ENCODE peak calls at places on chromosomes 7 and 10, in eight cellular contexts. Y is A549, O is heart right ventricle, Q is upper lobe of right lung, B is SK-N-SH, C is mesendoderm, P is lower lobe of right lung, Z is uterus. L is an unnamed sample.

GRCh38 chr10:106582291-106582690 is 582.2 kb downstream of the SORCS1 start:
- DNase-seq in Y (no peak), O (no peak), Q (no peak), B (peak; percentile 7), C (peak; percentile 23), P (no peak), Z (no peak), L (no peak)

GRCh38 chr10:132231656-132232552 is 45.2 kb downstream of the DPYSL4 start:
- DNase-seq in Y (no peak), O (no peak), Q (no peak), B (no peak), C (no peak), P (peak; percentile 55), Z (no peak), L (no peak)

GRCh38 chr7:30562909-30563308 is 31.8 kb upstream of the GARS1 start:
- DNase-seq in Y (no peak), O (no peak), Q (no peak), B (no peak), C (no peak), P (no peak), Z (no peak), L (no peak)

GRCh38 chr7:81816312-81816711 is 46.5 kb upstream of the HGF start:
- DNase-seq in Y (no peak), O (no peak), Q (no peak), B (peak; percentile 56), C (no peak), P (no peak), Z (no peak), L (no peak)

GRCh38 chr7:25253714-25254113 is 25.4 kb upstream of the NPVF start:
- DNase-seq in Y (no peak), O (no peak), Q (no peak), B (no peak), C (no peak), P (no peak), Z (no peak), L (no peak)

GRCh38 chr7:144824360-144824759 is 11.5 kb downstream of the TPK1 start:
- DNase-seq in Y (no peak), O (no peak), Q (no peak), B (no peak), C (no peak), P (no peak), Z (no peak), L (no peak)

GRCh38 chr10:31942892-31943291 is 14.3 kb upstream of the ARHGAP12 start:
- DNase-seq in Y (no peak), O (no peak), Q (no peak), B (no peak), C (no peak), P (no peak), Z (no peak), L (no peak)

GRCh38 chr7:44390701-44391100 is 65.3 kb upstream of the CAMK2B start:
- DNase-seq in Y (no peak), O (no peak), Q (no peak), B (no peak), C (no peak), P (no peak), Z (no peak), L (no peak)

GRCh38 chr7:94182721-94183120 is 178.6 kb upstream of the BET1 start:
- DNase-seq in Y (no peak), O (no peak), Q (no peak), B (no peak), C (no peak), P (no peak), Z (no peak), L (no peak)

GRCh38 chr10:77291596-77292505 is 345.8 kb downstream of the KCNMA1 start:
- DNase-seq in Y (no peak), O (no peak), Q (no peak), B (no peak), C (peak; percentile 61), P (no peak), Z (no peak), L (peak; percentile 84)

GRCh38 chr7:136925049-136925448 is 56.6 kb downstream of the CHRM2 start:
- DNase-seq in Y (no peak), O (no peak), Q (no peak), B (peak; percentile 23), C (peak; percentile 29), P (no peak), Z (no peak), L (no peak)

GRCh38 chr7:132066776-132067175 is 509.5 kb downstream of the PLXNA4 start:
- DNase-seq in Y (no peak), O (peak; percentile 52), Q (no peak), B (no peak), C (no peak), P (no peak), Z (peak; percentile 38), L (no peak)

GRCh38 chr10:79381804-79382221 is 34.5 kb downstream of the PPIF start:
- DNase-seq in Y (no peak), O (peak; percentile 76), Q (peak; percentile 65), B (no peak), C (peak; percentile 80), P (peak; percentile 53), Z (peak; percentile 91), L (peak; percentile 88)

GRCh38 chr7:2965745-2966270 is 77.9 kb downstream of the CARD11 start:
- DNase-seq in Y (no peak), O (no peak), Q (no peak), B (no peak), C (no peak), P (no peak), Z (no peak), L (no peak)

GRCh38 chr10:91201213-91201996 is 19.1 kb upstream of the PCGF5 start:
- DNase-seq in Y (no peak), O (no peak), Q (no peak), B (no peak), C (no peak), P (no peak), Z (no peak), L (no peak)

GRCh38 chr10:67277402-67277801 is 351.6 kb downstream of the LRRTM3 start:
- DNase-seq in Y (no peak), O (no peak), Q (no peak), B (no peak), C (peak; percentile 28), P (no peak), Z (no peak), L (no peak)

GRCh38 chr7:106006906-106007305 is 43.8 kb downstream of the CDHR3 start:
- DNase-seq in Y (no peak), O (no peak), Q (no peak), B (no peak), C (no peak), P (no peak), Z (no peak), L (no peak)

GRCh38 chr7:31175672-31176071 is 123.6 kb downstream of the ADCYAP1R1 start:
- DNase-seq in Y (peak; percentile 11), O (no peak), Q (no peak), B (no peak), C (peak; percentile 22), P (no peak), Z (no peak), L (no peak)

DNA sequence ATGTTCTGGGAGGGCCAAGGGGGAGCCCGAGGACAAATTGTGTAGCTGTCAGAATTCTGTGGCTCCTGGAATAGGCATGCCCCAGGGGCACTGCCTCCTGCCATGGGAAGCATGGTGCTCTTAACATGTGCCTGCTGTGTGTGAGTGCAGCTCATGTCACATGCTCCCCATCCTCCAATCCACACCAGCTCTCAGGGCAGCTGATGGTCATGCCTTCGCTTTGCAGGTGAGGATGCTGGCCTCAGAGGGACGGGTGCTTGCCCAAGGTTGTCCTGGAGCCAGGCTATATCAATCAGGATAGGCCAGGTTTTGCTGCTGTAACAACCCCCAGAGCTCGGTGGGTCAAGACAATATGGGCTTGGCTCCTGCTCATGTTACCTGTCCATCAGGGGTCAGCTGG is 303.4 kb downstream of the RPS24 start:
- DNase-seq in Y (no peak), O (no peak), Q (no peak), B (no peak), C (no peak), P (no peak), Z (peak; percentile 8), L (peak; percentile 36)
- H3K4me1 ChIP-seq in Y (no peaks in the 10 kb centered on the region), O (peaks cover 15% of the 10 kb centered on the region), Q (peaks cover 8% of the 10 kb centered on the region), B (peaks cover 25% of the 10 kb centered on the region), C (no peaks in the 10 kb centered on the region), P (peaks cover 12% of the 10 kb centered on the region), Z (peaks cover 16% of the 10 kb centered on the region), L (peaks cover 17% of the 10 kb centered on the region)

DNA sequence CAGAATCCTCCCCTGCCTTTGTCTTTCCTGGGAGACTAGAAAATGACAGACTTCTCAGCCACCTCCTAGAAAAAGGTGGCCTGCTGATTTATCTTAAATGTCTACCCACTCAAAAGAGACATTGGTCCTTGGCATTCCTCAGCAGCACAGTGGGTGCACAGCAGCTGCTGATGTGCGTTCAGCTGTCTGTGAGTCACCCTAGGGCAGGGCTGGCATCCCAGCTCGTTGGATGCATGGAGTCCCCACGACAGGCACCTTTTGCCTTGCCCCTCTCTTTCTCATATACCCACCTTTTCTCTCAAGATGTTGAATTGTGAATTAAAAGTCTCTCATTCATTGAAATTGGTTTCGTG is 113.0 kb downstream of the DOCK1 start:
- DNase-seq in Y (no peak), O (no peak), Q (no peak), B (no peak), C (no peak), P (no peak), Z (no peak), L (no peak)
- H3K27ac ChIP-seq in Y (no peak overlapping the region), O (no peak overlapping the region), Q (no peak overlapping the region), B (no peak overlapping the region), C (no peak overlapping the region), P (no peak overlapping the region), Z (no peak overlapping the region), L (no peak overlapping the region)

GRCh38 chr10:43938810-43939209 is 290.1 kb upstream of the ZNF32 start:
- DNase-seq in Y (no peak), O (no peak), Q (peak; percentile 46), B (no peak), C (no peak), P (no peak), Z (no peak), L (peak; percentile 29)
- H3K4me1 ChIP-seq in Y (no peaks in the 10 kb centered on the region), O (peaks cover 30% of the 10 kb centered on the region), Q (no peaks in the 10 kb centered on the region), B (peaks cover 34% of the 10 kb centered on the region), C (no peaks in the 10 kb centered on the region), P (peaks cover 4% of the 10 kb centered on the region), Z (peaks cover 1% of the 10 kb centered on the region), L (no peaks in the 10 kb centered on the region)

GRCh38 chr7:42231043-42231442 is 6.0 kb downstream of the GLI3 start:
- DNase-seq in Y (no peak), O (no peak), Q (no peak), B (no peak), C (no peak), P (no peak), Z (no peak), L (no peak)

GRCh38 chr7:42232275-42232674 is 4.7 kb downstream of the GLI3 start:
- DNase-seq in Y (no peak), O (no peak), Q (no peak), B (no peak), C (peak; percentile 76), P (no peak), Z (peak; percentile 39), L (peak; percentile 15)

GRCh38 chr7:42234736-42235135 is 2.3 kb downstream of the GLI3 start:
- DNase-seq in Y (no peak), O (no peak), Q (no peak), B (no peak), C (no peak), P (no peak), Z (no peak), L (peak; percentile 28)

GRCh38 chr7:42233939-42234338 is 3.1 kb downstream of the GLI3 start:
- DNase-seq in Y (no peak), O (no peak), Q (no peak), B (no peak), C (no peak), P (no peak), Z (no peak), L (no peak)

DNA sequence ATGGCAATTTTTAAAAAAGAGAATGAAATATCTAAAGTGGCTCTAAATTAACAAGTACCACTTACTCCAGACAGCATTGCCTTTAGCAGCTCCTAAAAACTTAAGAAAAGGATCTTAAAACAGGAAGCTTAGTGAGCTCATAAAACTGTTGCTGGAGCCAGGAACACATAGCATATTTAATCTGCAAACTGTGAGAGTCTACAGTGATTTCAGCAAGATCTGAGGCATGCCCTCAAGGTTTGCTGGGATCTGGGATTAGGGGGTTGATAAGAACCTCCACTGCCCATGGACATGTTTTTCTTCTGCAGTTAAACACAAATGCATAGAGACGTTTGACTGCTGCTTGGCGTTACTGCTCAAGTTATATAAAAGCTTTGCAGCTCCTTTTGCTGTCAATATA is 3.8 kb downstream of the GLI3 start:
- DNase-seq in Y (no peak), O (no peak), Q (no peak), B (no peak), C (peak; percentile 50), P (no peak), Z (no peak), L (no peak)
- H3K27ac ChIP-seq in Y (no peak overlapping the region), O (no peak overlapping the region), Q (no peak overlapping the region), B (no peak overlapping the region), C (no peak overlapping the region), P (no peak overlapping the region), Z (peak overlapping the region; percentile 95), L (no peak overlapping the region)

L was measured in SJSA1.